ENCODE peak calls at places on chromosomes 4 and X, in ten cellular contexts. Y is GM20000; G is neural crest cell; E is osteocyte; H is CD4-positive, alpha-beta T cell; O is CD8-positive, alpha-beta T cell; L is GM06990; R is body of pancreas; D is gastrocnemius medialis; C is left lung. Z is an unnamed sample.

GRCh38 chr4:106032851-106033286 is 137.6 kb downstream of the NPNT start:
- DNase-seq in Y (no peak), G (no peak), E (no peak), H (no peak), O (no peak), L (no peak), R (no peak), D (no peak), C (no peak), Z (peak; percentile 34)

GRCh38 chrX:130057209-130057608 is 53.1 kb downstream of the ELF4 start:
- DNase-seq in Y (no peak), G (no peak), E (no peak), H (no peak), O (no peak), L (no peak), R (no peak), D (no peak), C (no peak), Z (no peak)

GRCh38 chr4:173526034-173526482 is 4.0 kb downstream of the HAND2 start:
- DNase-seq in Y (no peak), G (no peak), E (no peak), H (no peak), O (no peak), L (no peak), R (no peak), D (no peak), C (no peak), Z (peak; percentile 52)

GRCh38 chrX:135425566-135425965 is 3.8 kb downstream of the SMIM10L2A start:
- DNase-seq in Y (no peak), G (no peak), E (no peak), H (no peak), O (no peak), L (no peak), R (no peak), D (no peak), C (no peak), Z (no peak)

GRCh38 chr4:31059753-31060522 is 339.8 kb downstream of the PCDH7 start:
- DNase-seq in Y (no peak), G (no peak), E (no peak), H (no peak), O (no peak), L (no peak), R (no peak), D (no peak), C (no peak), Z (peak; percentile 3)

GRCh38 chr4:5054532-5054931 is 3.3 kb downstream of the STK32B start:
- DNase-seq in Y (no peak), G (no peak), E (peak; percentile 59), H (no peak), O (no peak), L (no peak), R (no peak), D (no peak), C (no peak), Z (no peak)

GRCh38 chrX:68833448-68833805 is 4.6 kb downstream of the EFNB1 start:
- DNase-seq in Y (no peak), G (no peak), E (peak; percentile 65), H (no peak), O (no peak), L (no peak), R (no peak), D (no peak), C (no peak), Z (no peak)

GRCh38 chrX:15471016-15471415 is 22.1 kb downstream of the PIR start:
- DNase-seq in Y (peak; percentile 12), G (peak; percentile 67), E (no peak), H (peak; percentile 8), O (peak; percentile 40), L (no peak), R (peak; percentile 59), D (peak; percentile 51), C (peak; percentile 54), Z (peak; percentile 73)

GRCh38 chrX:48891402-48892288 is 5.9 kb downstream of the TIMM17B start:
- DNase-seq in Y (peak; percentile 76), G (peak; percentile 61), E (peak; percentile 90), H (peak; percentile 70), O (peak; percentile 75), L (peak; percentile 78), R (peak; percentile 88), D (peak; percentile 81), C (peak; percentile 89), Z (peak; percentile 91)

GRCh38 chrX:1400731-1401471 is 9.0 kb upstream of the SLC25A6 start:
- DNase-seq in Y (no peak), G (no peak), E (no peak), H (no peak), O (no peak), L (no peak), R (no peak), D (no peak), C (peak; percentile 24), Z (no peak)

GRCh38 chr4:17336524-17336941 is 175.4 kb downstream of the QDPR start:
- DNase-seq in Y (peak; percentile 17), G (no peak), E (no peak), H (peak; percentile 78), O (peak; percentile 70), L (peak; percentile 47), R (no peak), D (no peak), C (peak; percentile 36), Z (no peak)

GRCh38 chr4:37685726-37686372 is 327 bp downstream of the RELL1 start:
- DNase-seq in Y (no peak), G (no peak), E (peak; percentile 87), H (peak; percentile 55), O (peak; percentile 57), L (no peak), R (no peak), D (peak; percentile 53), C (peak; percentile 52), Z (peak; percentile 66)

DNA sequence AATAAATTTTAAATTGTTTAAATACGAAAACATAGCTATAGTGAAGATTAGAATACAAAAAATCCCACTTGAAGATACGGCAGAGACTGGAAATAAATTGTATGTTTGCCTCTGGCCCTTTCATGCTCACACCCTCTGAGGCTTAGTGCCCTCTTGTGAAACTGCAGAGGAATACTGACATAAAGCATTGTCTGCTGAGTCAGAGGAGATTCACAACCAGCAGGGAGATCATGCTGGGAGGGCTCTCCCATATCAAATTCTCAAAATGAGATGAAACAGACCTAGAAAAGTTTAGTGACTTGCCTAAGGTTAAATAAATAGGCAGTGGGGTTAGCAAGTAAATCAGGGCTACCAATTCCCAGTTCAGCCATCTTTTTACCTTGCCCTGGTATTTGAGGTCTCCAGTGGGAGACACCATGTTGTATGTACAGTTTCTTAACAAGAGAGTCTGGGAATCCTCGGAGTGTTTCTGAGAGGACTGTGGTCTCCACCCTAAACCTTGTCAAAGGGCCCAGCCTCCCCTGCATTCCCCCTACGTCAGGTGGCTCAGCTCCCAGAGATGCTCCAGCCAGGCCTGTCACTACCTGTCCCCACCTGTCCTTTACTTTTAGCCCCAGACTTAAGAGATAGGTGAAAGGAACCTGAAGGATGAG is 581.4 kb upstream of the DIPK2B start:
- DNase-seq in Y (no peak), G (no peak), E (no peak), H (no peak), O (no peak), L (no peak), R (no peak), D (no peak), C (no peak), Z (no peak)
- TF ChIP-seq CTCF in Y (no peak), G (peak; percentile 39), E (peak; percentile 63), H (no peak), O (no peak), L (no peak), R (no peak), D (no peak), C (no peak), Z (peak; percentile 35)

GRCh38 chr4:89837385-89837995 is 529 bp upstream of the SNCA start:
- DNase-seq in Y (peak; percentile 39), G (peak; percentile 59), E (no peak), H (no peak), O (no peak), L (peak; percentile 1), R (no peak), D (no peak), C (no peak), Z (peak; percentile 43)
- TF ChIP-seq CTCF in Y (no peak), G (no peak), E (no peak), H (no peak), O (no peak), L (no peak), R (no peak), D (no peak), C (no peak), Z (peak; percentile 22)

GRCh38 chr4:76426272-76426671 is 5.3 kb upstream of the CCDC158 start:
- DNase-seq in Y (no peak), G (no peak), E (no peak), H (no peak), O (no peak), L (no peak), R (no peak), D (no peak), C (no peak), Z (peak; percentile 12)
- TF ChIP-seq CTCF in Y (no peak), G (peak; percentile 29), E (peak; percentile 35), H (no peak), O (no peak), L (no peak), R (no peak), D (no peak), C (no peak), Z (peak; percentile 14)

GRCh38 chr4:15327311-15328298 is 100.2 kb upstream of the C1QTNF7 start:
- DNase-seq in Y (no peak), G (no peak), E (no peak), H (no peak), O (no peak), L (no peak), R (no peak), D (no peak), C (no peak), Z (no peak)
- TF ChIP-seq CTCF in Y (no peak), G (no peak), E (no peak), H (no peak), O (no peak), L (no peak), R (no peak), D (no peak), C (no peak), Z (no peak)

GRCh38 chrX:155028192-155028591 is 1.5 kb downstream of the FUNDC2 start:
- DNase-seq in Y (no peak), G (no peak), E (no peak), H (no peak), O (no peak), L (no peak), R (no peak), D (no peak), C (no peak), Z (no peak)
- TF ChIP-seq CTCF in Y (no peak), G (no peak), E (no peak), H (no peak), O (no peak), L (peak; percentile 27), R (no peak), D (no peak), C (no peak), Z (no peak)

GRCh38 chr4:94267037-94267436 is 59.4 kb downstream of the SMARCAD1 start:
- DNase-seq in Y (no peak), G (no peak), E (no peak), H (no peak), O (no peak), L (no peak), R (no peak), D (no peak), C (no peak), Z (no peak)
- TF ChIP-seq CTCF in Y (no peak), G (no peak), E (no peak), H (no peak), O (no peak), L (no peak), R (no peak), D (no peak), C (no peak), Z (no peak)

Z was measured in cardiac muscle cell.